ENCODE peak calls at places on chromosomes 2 and 18, in four cellular contexts. E, J, X and A are unnamed samples.

GRCh38 chr2:102615620-102616436 is 3.5 kb upstream of the SLC9A2 start:
- DNase-seq in E (peak), J (peak), X (peak), A (peak)

GRCh38 chr18:44677933-44678332 is 2.8 kb upstream of the SETBP1 start:
- DNase-seq in E (no peak), J (no peak), X (no peak), A (no peak)

GRCh38 chr18:23340661-23341060 is 112.4 kb upstream of the RIOK3 start:
- DNase-seq in E (no peak), J (peak), X (no peak), A (peak)

GRCh38 chr2:26080356-26080755 is 46.5 kb downstream of the RAB10 start:
- DNase-seq in E (no peak), J (no peak), X (no peak), A (no peak)

GRCh38 chr2:65656152-65656718 is 223.8 kb upstream of the SPRED2 start:
- DNase-seq in E (no peak), J (no peak), X (no peak), A (no peak)

GRCh38 chr2:45782436-45782835 is 131.0 kb downstream of the PRKCE start:
- DNase-seq in E (no peak), J (no peak), X (no peak), A (no peak)

GRCh38 chr2:159564081-159564480 is 52.3 kb downstream of the BAZ2B start:
- DNase-seq in E (no peak), J (peak), X (no peak), A (peak)

GRCh38 chr2:43193996-43194869 is 32.2 kb downstream of the ZFP36L2 start:
- DNase-seq in E (no peak), J (no peak), X (no peak), A (no peak)

GRCh38 chr2:37656512-37657423 is 14.7 kb downstream of the CDC42EP3 start:
- DNase-seq in E (peak), J (peak), X (peak), A (no peak)

GRCh38 chr2:8574196-8575010 is 107.5 kb upstream of the ID2 start:
- DNase-seq in E (peak), J (no peak), X (no peak), A (peak)

GRCh38 chr18:33757037-33757436 is 179.0 kb downstream of the ASXL3 start:
- DNase-seq in E (no peak), J (peak), X (no peak), A (no peak)

GRCh38 chr18:38996056-38996455 is 1430.5 kb upstream of the CELF4 start:
- DNase-seq in E (no peak), J (no peak), X (no peak), A (no peak)

GRCh38 chr2:100580474-100581264 is 17.9 kb downstream of the PDCL3 start:
- DNase-seq in E (no peak), J (no peak), X (no peak), A (no peak)

DNA sequence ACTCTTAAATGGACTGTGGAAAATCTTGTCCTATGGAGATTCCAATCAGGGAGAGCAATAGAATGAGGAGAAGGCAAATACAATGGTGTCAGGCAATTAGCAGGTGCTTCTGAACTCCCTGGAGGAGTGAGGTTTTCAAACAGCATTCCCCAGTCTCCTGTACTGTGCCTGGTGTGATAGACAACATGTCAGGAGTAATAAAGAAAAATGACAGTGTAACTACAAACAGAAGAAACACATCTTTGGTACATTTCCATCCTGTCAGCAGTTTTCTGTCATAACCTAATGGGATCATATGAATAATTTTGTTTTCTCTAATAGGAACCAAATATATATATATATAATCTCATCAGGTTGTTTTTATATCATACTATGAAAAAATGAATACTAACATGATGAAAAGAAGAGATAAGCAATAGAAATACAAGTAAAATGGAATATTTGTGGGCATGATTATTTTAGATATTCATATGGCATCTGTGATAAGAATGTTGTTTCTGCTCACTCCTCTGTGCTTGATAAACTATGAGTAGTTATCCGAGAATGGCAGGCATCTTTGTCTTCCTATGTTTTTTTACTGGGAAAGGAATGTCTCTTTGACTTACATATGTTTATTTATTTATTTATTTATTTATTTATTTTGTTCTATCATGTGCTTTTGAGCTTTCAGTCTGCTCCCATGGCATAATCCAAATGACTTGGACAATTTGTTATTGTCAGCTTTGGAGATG is 441.7 kb downstream of the TXNL1 start:
- DNase-seq in E (no peak), J (no peak), X (no peak), A (no peak)
- H2BK120ac ChIP-seq in E (no peak), J (no peak), X (no peak), A (no peak)

GRCh38 chr2:95159690-95160449 is at the start of gene ZNF514:
- DNase-seq in E (peak), J (peak), X (peak), A (peak)
- H2BK12ac ChIP-seq in E (no peak), J (peak), X (peak), A (peak)

GRCh38 chr2:182819412-182819811 is 47.0 kb downstream of the FRZB start:
- DNase-seq in E (no peak), J (no peak), X (no peak), A (no peak)
- H3K27ac ChIP-seq in E (no peak), J (no peak), X (peak), A (no peak)

GRCh38 chr2:199850718-199851498 is at the start of gene FTCDNL1:
- DNase-seq in E (peak), J (peak), X (peak), A (peak)
- H2BK120ac ChIP-seq in E (no peak), J (no peak), X (peak), A (peak)

GRCh38 chr2:62293151-62293489 is 97.2 kb downstream of the B3GNT2 start:
- DNase-seq in E (no peak), J (no peak), X (no peak), A (no peak)

GRCh38 chr2:62292190-62292589 is 96.3 kb downstream of the B3GNT2 start:
- DNase-seq in E (no peak), J (peak), X (no peak), A (peak)

GRCh38 chr2:62293490-62294212 is 97.7 kb downstream of the B3GNT2 start:
- DNase-seq in E (peak), J (peak), X (peak), A (peak)

GRCh38 chr2:62291052-62291451 is 95.1 kb downstream of the B3GNT2 start:
- DNase-seq in E (no peak), J (no peak), X (no peak), A (no peak)

GRCh38 chr2:62291517-62292137 is 95.7 kb downstream of the B3GNT2 start:
- DNase-seq in E (no peak), J (no peak), X (no peak), A (no peak)
- H2BK12ac ChIP-seq in E (no peak), J (no peak), X (no peak), A (no peak)

DNA sequence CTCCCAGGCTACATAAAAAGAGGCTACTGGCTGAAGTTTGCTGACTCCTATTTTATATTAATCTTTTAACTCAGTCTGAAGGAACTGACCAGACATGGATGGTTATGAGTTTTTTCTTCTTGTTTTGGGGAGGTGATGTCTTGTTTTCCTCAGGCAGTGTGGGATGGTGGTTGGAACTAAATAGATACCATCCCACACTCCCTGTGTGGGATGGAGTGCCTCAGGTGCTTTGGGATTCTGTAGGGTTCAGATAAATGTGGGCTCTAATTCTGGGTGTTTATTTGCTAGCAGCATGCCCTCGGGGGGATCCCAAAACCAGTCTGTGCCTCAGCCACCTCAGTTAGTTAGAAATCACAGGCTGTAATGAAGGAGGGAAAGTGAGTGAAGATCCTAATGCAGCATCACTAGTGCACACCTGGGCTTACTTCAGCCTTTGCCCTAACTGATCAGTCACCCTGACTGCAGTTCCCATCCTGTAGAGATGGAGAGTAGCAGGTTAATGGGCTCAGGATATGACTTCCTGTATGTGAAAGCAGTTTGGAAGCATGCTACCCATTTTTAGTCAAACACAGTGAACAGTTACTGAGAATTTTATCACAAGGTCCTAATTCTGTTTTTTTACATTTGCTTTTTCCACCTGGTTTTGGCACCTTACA is 132.2 kb downstream of the SPTBN1 start:
- DNase-seq in E (no peak), J (no peak), X (no peak), A (no peak)
- H3K27ac ChIP-seq in E (no peak), J (no peak), X (no peak), A (no peak)